ENCODE peak calls at places on chromosomes 11 and 22, in seven cellular contexts. P is H1, K is SK-N-SH, S is GM12878, O is HCT116, G is K562, X is HepG2. Z is an unnamed sample.

GRCh38 chr11:26231252-26231661 is 100.7 kb upstream of the ANO3 start:
- DNase-seq in K (no peak), O (no peak), G (no peak), S (no peak), X (no peak), P (no peak), Z (no peak)

GRCh38 chr11:19714387-19715363 is 2.0 kb downstream of the NAV2 start:
- DNase-seq in O (no peak), K (peak; percentile 76), G (peak; percentile 14), X (no peak), P (peak; percentile 68), S (no peak), Z (peak; percentile 56)

GRCh38 chr11:8989411-8989810 is 14.4 kb downstream of the NRIP3 start:
- DNase-seq in K (no peak), O (no peak), G (peak; percentile 30), S (no peak), P (no peak), X (no peak), Z (no peak)

GRCh38 chr22:45550416-45550815 is 47.7 kb downstream of the FBLN1 start:
- DNase-seq in P (no peak), K (no peak), O (no peak), X (no peak), S (no peak), G (no peak), Z (no peak)

GRCh38 chr22:37972527-37972926 is 11.8 kb downstream of the SOX10 start:
- DNase-seq in O (no peak), P (no peak), K (no peak), X (no peak), G (no peak), S (no peak), Z (no peak)

GRCh38 chr11:124586247-124586860 is 16.6 kb downstream of the OR8A1 start:
- DNase-seq in G (peak; percentile 46), X (peak; percentile 33), O (peak; percentile 44), P (peak; percentile 66), S (no peak), K (peak; percentile 32), Z (peak; percentile 47)

GRCh38 chr11:44528103-44528502 is 37.4 kb upstream of the CD82 start:
- DNase-seq in X (no peak), K (no peak), G (peak; percentile 70), S (no peak), P (no peak), O (no peak), Z (no peak)

GRCh38 chr11:111977141-111978027 is 40.2 kb downstream of the DIXDC1 start:
- DNase-seq in O (no peak), K (peak; percentile 90), P (peak; percentile 79), X (no peak), G (no peak), S (no peak), Z (no peak)

GRCh38 chr22:20027966-20028854 is 7.3 kb downstream of the TANGO2 start:
- DNase-seq in X (no peak), S (no peak), G (no peak), P (no peak), K (no peak), O (no peak), Z (no peak)

GRCh38 chr11:60772666-60773065 is 12.5 kb upstream of the MS4A10 start:
- DNase-seq in G (no peak), X (no peak), P (no peak), O (no peak), K (no peak), S (no peak), Z (no peak)

GRCh38 chr11:102680945-102681344 is 24.6 kb downstream of the MMP27 start:
- DNase-seq in X (no peak), S (no peak), G (no peak), P (no peak), O (no peak), K (no peak), Z (no peak)

GRCh38 chr11:93729129-93729616 is 12.1 kb downstream of the TAF1D start:
- DNase-seq in G (no peak), S (no peak), X (no peak), P (no peak), O (no peak), K (no peak), Z (no peak)

GRCh38 chr11:110323786-110324185 is 27.4 kb upstream of the RDX start:
- DNase-seq in O (no peak), X (no peak), G (no peak), S (no peak), K (no peak), P (no peak), Z (no peak)

GRCh38 chr22:28394711-28395110 is 284.9 kb downstream of the TTC28 start:
- DNase-seq in S (no peak), O (no peak), P (no peak), X (no peak), G (no peak), K (no peak), Z (no peak)

GRCh38 chr11:86666193-86666592 is 6.2 kb downstream of the ME3 start:
- DNase-seq in X (no peak), K (no peak), P (no peak), S (no peak), G (no peak), O (no peak), Z (no peak)

DNA sequence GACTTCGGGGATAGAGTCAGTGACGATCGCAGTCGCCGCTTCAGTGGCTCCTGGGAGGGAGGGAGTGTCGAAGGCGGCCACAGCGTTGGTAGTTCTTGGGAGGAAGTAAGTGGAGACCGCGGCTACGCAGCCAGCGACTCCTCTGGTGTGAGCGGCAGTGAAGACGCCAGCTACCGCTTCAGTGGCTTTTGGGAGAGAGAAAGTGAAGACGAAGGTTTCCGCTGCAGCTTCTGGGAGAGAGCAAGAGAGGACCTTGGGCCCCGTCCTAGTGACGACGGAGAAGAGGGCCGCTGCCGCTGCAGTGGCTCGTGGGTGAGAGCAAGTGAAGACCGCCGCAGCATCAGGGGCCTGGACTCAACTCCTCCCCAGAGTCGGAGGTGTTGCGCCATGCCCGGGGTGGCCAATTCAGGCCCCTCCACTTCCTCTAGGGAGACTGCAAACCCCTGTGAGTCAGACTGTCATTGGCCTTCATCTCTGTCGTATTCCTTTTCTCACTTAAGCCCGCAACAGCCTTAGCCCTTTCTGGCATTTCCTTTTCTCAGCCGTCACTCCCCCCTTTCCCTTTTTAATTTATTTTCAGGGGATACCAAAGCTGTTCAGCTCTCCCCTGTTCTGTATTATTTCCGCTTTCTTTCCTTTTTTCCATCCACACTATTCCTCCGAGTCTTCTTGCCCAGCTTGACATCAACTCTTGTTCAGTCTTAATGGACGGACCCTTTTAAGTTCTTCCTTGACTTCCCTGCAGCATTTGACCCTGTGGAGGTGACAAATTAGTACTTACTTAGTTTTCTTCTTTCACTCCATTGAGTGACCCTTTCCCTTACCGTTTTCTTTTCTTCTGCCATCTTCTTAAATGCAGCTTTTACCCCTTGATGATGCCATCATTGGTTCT is 1.0 kb downstream of the ANKRD42 start:
- DNase-seq in P (peak; percentile 57), S (no peak), O (no peak), G (peak; percentile 25), K (peak; percentile 52), X (peak; percentile 38), Z (no peak)
- TF ChIP-seq SIN3A in P (no peak), S (peak; percentile 19), O (no peak), G (no peak), K (no peak), X (peak; percentile 70), Z (no peak)

GRCh38 chr22:30457964-30458363 is 13.9 kb downstream of the SEC14L3 start:
- DNase-seq in G (no peak), X (no peak), K (no peak), P (no peak), O (no peak), S (no peak), Z (no peak)

GRCh38 chr22:30459206-30460052 is 12.4 kb downstream of the SEC14L3 start:
- DNase-seq in P (peak; percentile 52), K (no peak), S (no peak), X (peak; percentile 12), G (peak; percentile 21), O (no peak), Z (no peak)

GRCh38 chr22:30452861-30453260 is 19.0 kb downstream of the SEC14L3 start:
- DNase-seq in S (no peak), P (no peak), K (no peak), G (no peak), X (no peak), O (no peak), Z (no peak)

GRCh38 chr22:30453731-30454510 is 17.9 kb downstream of the SEC14L3 start:
- DNase-seq in G (no peak), K (peak; percentile 35), O (no peak), X (no peak), S (no peak), P (no peak), Z (no peak)
- TF ChIP-seq CTCF in G (peak; percentile 20), K (no peak), O (no peak), X (peak; percentile 36), S (peak; percentile 17), P (peak; percentile 26), Z (no peak)

GRCh38 chr11:3896644-3897043 is 41.2 kb downstream of the STIM1 start:
- DNase-seq in O (no peak), P (no peak), G (no peak), K (no peak), X (no peak), S (no peak), Z (no peak)
- TF ChIP-seq SIN3A in O (no peak), P (no peak), G (no peak), K (no peak), X (no peak), S (no peak), Z (no peak)

GRCh38 chr11:71373791-71374454 is 74.3 kb downstream of the DHCR7 start:
- DNase-seq in S (peak; percentile 71), G (no peak), K (no peak), X (no peak), P (no peak), O (no peak), Z (no peak)

GRCh38 chr11:71370895-71371673 is 77.1 kb downstream of the DHCR7 start:
- DNase-seq in X (no peak), G (no peak), O (no peak), S (no peak), P (no peak), K (no peak), Z (no peak)

GRCh38 chr11:71371674-71372069 is 76.5 kb downstream of the DHCR7 start:
- DNase-seq in X (no peak), G (no peak), K (no peak), S (no peak), O (no peak), P (no peak), Z (no peak)

GRCh38 chr11:71370020-71370747 is 78.0 kb downstream of the DHCR7 start:
- DNase-seq in O (no peak), X (no peak), G (no peak), P (no peak), S (no peak), K (no peak), Z (no peak)

DNA sequence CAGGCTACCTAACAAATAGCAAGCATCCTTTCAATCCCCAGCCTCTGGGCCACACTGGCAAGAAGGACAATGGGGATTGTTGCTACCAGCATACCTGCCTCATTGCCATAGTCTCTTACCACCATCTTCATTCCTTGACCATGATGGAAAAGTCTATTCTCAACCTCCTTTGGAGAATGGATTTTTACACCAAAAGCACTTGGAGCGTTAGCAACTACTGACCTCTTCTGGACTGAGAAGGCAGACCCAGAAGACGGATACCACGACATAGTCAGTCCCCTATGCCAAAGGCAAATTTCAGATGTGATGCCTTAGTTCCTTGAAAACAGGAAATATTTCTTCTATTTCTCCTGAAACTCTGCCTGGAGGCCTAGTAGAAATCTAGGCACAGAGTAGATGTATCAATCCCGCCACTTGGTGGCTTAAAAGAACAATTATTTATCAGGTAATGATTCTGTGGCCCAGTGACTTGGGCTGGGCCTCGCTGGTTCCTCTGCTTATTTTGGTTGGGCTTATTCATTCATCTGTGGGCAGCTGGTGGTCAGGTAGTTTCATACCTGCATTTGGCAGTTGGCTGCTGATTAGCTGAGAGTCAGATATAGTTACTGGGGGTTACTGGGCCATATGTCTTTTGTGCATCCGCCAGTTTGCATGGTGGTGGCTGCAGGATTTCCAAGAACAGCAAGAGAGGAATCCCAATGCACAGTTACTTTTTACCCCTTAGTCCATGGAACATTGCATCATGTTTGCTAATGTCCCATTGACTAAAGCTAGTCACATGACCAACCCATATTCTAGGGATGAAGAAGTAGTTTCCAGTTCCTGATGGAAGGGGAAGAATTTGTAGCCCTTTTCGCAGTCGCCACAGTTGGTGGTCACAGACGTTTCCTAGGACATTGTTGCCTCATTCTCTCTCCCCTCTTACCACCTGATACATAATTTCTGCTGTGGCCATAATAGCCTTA is 75.2 kb downstream of the DHCR7 start:
- DNase-seq in S (peak; percentile 53), K (no peak), P (no peak), X (peak; percentile 26), O (peak; percentile 2), G (no peak), Z (peak; percentile 5)
- TF ChIP-seq CTCF in S (peak; percentile 20), K (no peak), P (peak; percentile 17), X (peak; percentile 71), O (peak; percentile 23), G (peak; percentile 28), Z (peak; percentile 82)

Z was measured in Panc1.